ENCODE peak calls at places on chromosome 1, in four cellular contexts. C is AG10803, R is psoas muscle, Q is PC-3. T is an unnamed sample.

GRCh38 chr1:8061210-8061609 is 35.1 kb upstream of the ERRFI1 start:
- DNase-seq in C (peak; percentile 98), R (no peak), Q (peak; percentile 95), T (peak; percentile 78)

GRCh38 chr1:17109897-17110554 is 9.2 kb downstream of the PADI2 start:
- DNase-seq in C (no peak), R (no peak), Q (no peak), T (no peak)

GRCh38 chr1:98939471-98939870 is 65.2 kb downstream of the PLPPR5 start:
- DNase-seq in C (peak; percentile 9), R (no peak), Q (no peak), T (no peak)

GRCh38 chr1:62288669-62289068 is 30.6 kb downstream of the KANK4 start:
- DNase-seq in C (no peak), R (no peak), Q (no peak), T (no peak)

GRCh38 chr1:71357708-71358107 is 276.9 kb upstream of the ZRANB2 start:
- DNase-seq in C (no peak), R (no peak), Q (no peak), T (no peak)

GRCh38 chr1:107594541-107594940 is 370.4 kb downstream of the VAV3 start:
- DNase-seq in C (peak; percentile 40), R (no peak), Q (peak; percentile 64), T (no peak)

GRCh38 chr1:228373004-228373680 is 33.5 kb downstream of the TRIM11 start:
- DNase-seq in C (no peak), R (no peak), Q (no peak), T (no peak)

GRCh38 chr1:91166106-91166712 is 144.4 kb upstream of the ZNF644 start:
- DNase-seq in C (peak; percentile 59), R (peak; percentile 37), Q (peak; percentile 72), T (peak; percentile 50)

GRCh38 chr1:22217811-22218460 is 75.0 kb upstream of the WNT4 start:
- DNase-seq in C (no peak), R (no peak), Q (no peak), T (no peak)

GRCh38 chr1:228044961-228045360 is 37.5 kb upstream of the ARF1 start:
- DNase-seq in C (no peak), R (no peak), Q (peak; percentile 62), T (no peak)

GRCh38 chr1:108664426-108664950 is 3.6 kb upstream of the HENMT1 start:
- DNase-seq in C (no peak), R (no peak), Q (no peak), T (no peak)

GRCh38 chr1:119636500-119637089 is 11.5 kb downstream of the ZNF697 start:
- DNase-seq in C (no peak), R (no peak), Q (no peak), T (no peak)

GRCh38 chr1:240608707-240609106 is 3.2 kb downstream of the GREM2 start:
- DNase-seq in C (no peak), R (no peak), Q (peak; percentile 64), T (no peak)
- H3K4me3 ChIP-seq in C (peak overlapping the region; percentile 7), R (no peak overlapping the region), Q (no peak overlapping the region), T (no peak overlapping the region)

GRCh38 chr1:44029911-44030605 is 1.2 kb downstream of the SLC6A9 start:
- DNase-seq in C (peak; percentile 88), R (peak; percentile 89), Q (peak; percentile 92), T (peak; percentile 93)

GRCh38 chr1:44031051-44031899 is at the start of gene SLC6A9:
- DNase-seq in C (peak; percentile 85), R (peak; percentile 31), Q (peak; percentile 62), T (peak; percentile 76)

GRCh38 chr1:44027320-44027719 is 3.9 kb downstream of the SLC6A9 start:
- DNase-seq in C (no peak), R (no peak), Q (no peak), T (no peak)

GRCh38 chr1:44030606-44031050 is 634 bp downstream of the SLC6A9 start:
- DNase-seq in C (peak; percentile 28), R (peak; percentile 31), Q (no peak), T (peak; percentile 50)

GRCh38 chr1:44029260-44029910 is 1.9 kb downstream of the SLC6A9 start:
- DNase-seq in C (no peak), R (no peak), Q (no peak), T (no peak)
- H3K4me3 ChIP-seq in C (peak overlapping the region; percentile 81), R (peak overlapping the region; percentile 88), Q (peak overlapping the region; percentile 91), T (peak overlapping the region; percentile 92)

DNA sequence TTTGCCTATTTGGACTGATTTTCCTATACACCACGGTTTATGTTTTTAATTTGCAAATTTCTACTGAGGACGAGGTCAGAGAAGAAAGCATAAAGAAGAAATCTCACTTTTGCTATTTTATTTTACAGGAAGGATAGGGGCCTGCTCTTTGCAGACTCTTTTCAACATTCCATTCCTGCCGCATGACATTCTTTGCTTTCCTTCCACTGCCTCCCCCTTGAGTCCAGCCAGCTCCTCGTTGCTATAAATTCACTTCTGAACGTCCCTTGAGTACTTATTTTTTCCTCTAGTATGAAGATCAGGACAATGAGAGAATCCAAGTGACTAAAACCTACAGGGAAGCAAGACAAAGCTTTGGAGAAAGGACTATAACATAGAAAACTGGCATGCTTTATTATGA is 53.4 kb upstream of the PTGFR start:
- DNase-seq in C (peak; percentile 42), R (no peak), Q (no peak), T (no peak)
- H3K4me3 ChIP-seq in C (no peak overlapping the region), R (no peak overlapping the region), Q (no peak overlapping the region), T (no peak overlapping the region)

DNA sequence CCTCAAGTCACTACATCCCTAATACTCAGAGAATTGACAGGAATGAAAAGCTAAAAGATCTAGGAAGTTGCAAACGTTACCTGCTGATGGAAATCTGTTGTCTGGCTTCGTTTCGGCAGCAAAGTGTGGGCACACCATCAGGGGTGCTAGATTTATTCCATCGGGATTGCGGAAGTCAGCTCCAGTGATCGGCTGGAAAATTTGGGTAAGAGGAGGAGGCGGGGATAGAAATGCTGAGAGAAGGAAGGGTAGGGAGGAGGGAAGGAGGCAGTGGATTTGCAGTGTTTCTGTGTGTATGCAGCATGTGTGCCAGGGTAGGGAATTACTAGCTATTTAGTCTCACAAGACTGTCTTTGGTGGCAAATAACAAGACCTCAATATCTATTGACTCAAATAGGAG is at the start of gene CTSK:
- DNase-seq in C (peak; percentile 51), R (no peak), Q (no peak), T (no peak)
- H3K4me3 ChIP-seq in C (peak within 1 kb of the TSS; percentile 54), R (peak within 1 kb of the TSS; percentile 39), Q (no peak within 1 kb of the TSS), T (no peak within 1 kb of the TSS)